ENCODE peak calls at places on chromosome 16, in eight cellular contexts. E is T-helper 1 cell, O is GM04503, G is NCI-H2107, P is fibroblast of pulmonary artery, Q is HL-60, W is anterior cingulate cortex, M is AG09319. T is an unnamed sample.

GRCh38 chr16:68273896-68274295 is 9.6 kb downstream of the SLC7A6 start:
- DNase-seq in O (no peak), G (no peak), Q (no peak), M (no peak), W (no peak), P (no peak), E (no peak), T (no peak)

GRCh38 chr16:64346080-64346479 is 775.8 kb downstream of the CDH11 start:
- DNase-seq in P (no peak), G (no peak), O (no peak), E (no peak), M (no peak), W (no peak), Q (no peak), T (no peak)

GRCh38 chr16:56363781-56364565 is 61.4 kb downstream of the AMFR start:
- DNase-seq in M (no peak), P (no peak), E (no peak), G (no peak), W (no peak), O (no peak), Q (no peak), T (no peak)

GRCh38 chr16:67104061-67104460 is 5.7 kb upstream of the PHAF1 start:
- DNase-seq in O (no peak), Q (no peak), G (no peak), P (peak), W (no peak), M (no peak), E (no peak), T (no peak)

GRCh38 chr16:11681526-11681925 is 13.3 kb downstream of the SNN start:
- DNase-seq in W (no peak), O (no peak), M (no peak), Q (peak), E (peak), G (no peak), P (no peak), T (no peak)

GRCh38 chr16:2771496-2772402 is 5.3 kb downstream of the ELOB start:
- DNase-seq in G (no peak), O (no peak), Q (no peak), W (no peak), P (no peak), M (no peak), E (no peak), T (no peak)

GRCh38 chr16:87780385-87780989 is 14.7 kb upstream of the KLHDC4 start:
- DNase-seq in W (no peak), P (peak), G (no peak), M (no peak), E (peak), Q (peak), O (no peak), T (peak)

GRCh38 chr16:2365895-2366294 is 25.4 kb upstream of the ABCA3 start:
- DNase-seq in O (peak), M (peak), E (no peak), W (no peak), P (peak), Q (no peak), G (no peak), T (peak)

GRCh38 chr16:57604177-57604576 is 24.3 kb upstream of the ADGRG1 start:
- DNase-seq in G (no peak), E (no peak), W (no peak), O (no peak), Q (no peak), P (no peak), M (no peak), T (no peak)

GRCh38 chr16:71637398-71637797 is 11.4 kb downstream of the MARVELD3 start:
- DNase-seq in M (peak), E (no peak), O (peak), G (no peak), P (peak), W (no peak), Q (no peak), T (peak)

GRCh38 chr16:10031955-10032354 is 150.3 kb downstream of the GRIN2A start:
- DNase-seq in P (no peak), O (no peak), Q (no peak), E (no peak), W (no peak), G (no peak), M (no peak), T (no peak)